ENCODE peak calls at places on chromosomes 16 and 17, in five cellular contexts. U is stimulated activated CD4-positive, alpha-beta T cell treated with anti-CD3 and anti-CD28 coated beads, Interleukin-1b, Interleukin-23, amount 100 ng/mL, for 24 hours; E is right lobe of liver; D is EL; A is erythroblast. J is an unnamed sample.

GRCh38 chr16:74325331-74325730 is 28.7 kb downstream of the PSMD7 start:
- DNase-seq in E (no peak), A (no peak), U (no peak), D (no peak), J (no peak)

GRCh38 chr16:23629516-23629915 is 11.6 kb downstream of the PALB2 start:
- DNase-seq in D (no peak), A (no peak), E (no peak), U (no peak), J (no peak)

GRCh38 chr16:57386381-57386951 is 14.2 kb downstream of the CX3CL1 start:
- DNase-seq in U (no peak), A (no peak), E (no peak), D (no peak), J (no peak)

GRCh38 chr17:50828508-50829170 is 6.7 kb upstream of the WFIKKN2 start:
- DNase-seq in E (no peak), A (no peak), U (no peak), D (no peak), J (no peak)

GRCh38 chr16:50736448-50736847 is 5.4 kb upstream of the CYLD start:
- DNase-seq in A (no peak), E (no peak), D (no peak), U (no peak), J (no peak)

GRCh38 chr16:12027091-12027490 is 50.6 kb downstream of the SNX29 start:
- DNase-seq in D (no peak), A (no peak), E (no peak), U (no peak), J (no peak)

GRCh38 chr17:76189247-76189646 is 48.2 kb upstream of the FOXJ1 start:
- DNase-seq in U (no peak), A (no peak), D (no peak), E (no peak), J (no peak)

GRCh38 chr16:24776486-24777220 is 47.2 kb downstream of the TNRC6A start:
- DNase-seq in E (peak; percentile 62), D (no peak), A (peak; percentile 81), U (no peak), J (no peak)

GRCh38 chr17:79325707-79326106 is 251.1 kb downstream of the ENGASE start:
- DNase-seq in D (no peak), E (no peak), U (no peak), A (no peak), J (peak; percentile 82)

GRCh38 chr17:17363638-17364337 is 60.6 kb downstream of the NT5M start:
- DNase-seq in E (peak; percentile 37), A (no peak), U (no peak), D (no peak), J (peak; percentile 1)

J was measured in neural progenitor cell.